ENCODE peak calls at places on chromosomes 2 and 18, in five cellular contexts. One of them, this sample, is unnamed.

GRCh38 chr18:65983750-65984149 is 232.9 kb downstream of the CDH7 start:
- DNase-seq in HuH-7.5: no peak
- DNase-seq in endothelial cell: no peak
- DNase-seq in effector memory CD8-positive, alpha-beta T cell: no peak
- DNase-seq in AG10803: no peak
- DNase-seq in this sample: peak

GRCh38 chr2:39142904-39143617 is 22.2 kb upstream of the SOS1 start:
- DNase-seq in HuH-7.5: no peak
- DNase-seq in effector memory CD8-positive, alpha-beta T cell: no peak
- DNase-seq in AG10803: no peak
- DNase-seq in endothelial cell: no peak
- DNase-seq in this sample: no peak

GRCh38 chr2:54106631-54107454 is 8.6 kb upstream of the ACYP2 start:
- DNase-seq in HuH-7.5: no peak
- DNase-seq in endothelial cell: peak
- DNase-seq in effector memory CD8-positive, alpha-beta T cell: peak
- DNase-seq in AG10803: peak
- DNase-seq in this sample: no peak

GRCh38 chr18:23872701-23873550 is 141.6 kb upstream of the TTC39C start:
- DNase-seq in endothelial cell: no peak
- DNase-seq in AG10803: no peak
- DNase-seq in HuH-7.5: no peak
- DNase-seq in effector memory CD8-positive, alpha-beta T cell: peak
- DNase-seq in this sample: no peak

GRCh38 chr2:11710210-11710609 is 36.2 kb upstream of the LPIN1 start:
- DNase-seq in AG10803: peak
- DNase-seq in HuH-7.5: no peak
- DNase-seq in endothelial cell: no peak
- DNase-seq in effector memory CD8-positive, alpha-beta T cell: no peak
- DNase-seq in this sample: no peak

GRCh38 chr18:37294951-37295350 is 270.6 kb downstream of the CELF4 start:
- DNase-seq in effector memory CD8-positive, alpha-beta T cell: no peak
- DNase-seq in HuH-7.5: no peak
- DNase-seq in AG10803: peak
- DNase-seq in endothelial cell: peak
- DNase-seq in this sample: no peak

GRCh38 chr2:219178377-219179175 is 501 bp downstream of the RETREG2 start:
- DNase-seq in effector memory CD8-positive, alpha-beta T cell: no peak
- DNase-seq in AG10803: peak
- DNase-seq in endothelial cell: peak
- DNase-seq in HuH-7.5: peak
- DNase-seq in this sample: no peak

GRCh38 chr2:8627692-8628085 is 54.2 kb upstream of the ID2 start:
- DNase-seq in AG10803: no peak
- DNase-seq in effector memory CD8-positive, alpha-beta T cell: no peak
- DNase-seq in endothelial cell: no peak
- DNase-seq in HuH-7.5: peak
- DNase-seq in this sample: no peak

GRCh38 chr2:222214885-222215284 is 83.9 kb downstream of the PAX3 start:
- DNase-seq in endothelial cell: no peak
- DNase-seq in HuH-7.5: no peak
- DNase-seq in AG10803: peak
- DNase-seq in effector memory CD8-positive, alpha-beta T cell: no peak
- DNase-seq in this sample: no peak

GRCh38 chr2:33412920-33413319 is 63.5 kb upstream of the RASGRP3 start:
- DNase-seq in endothelial cell: no peak
- DNase-seq in HuH-7.5: peak
- DNase-seq in AG10803: peak
- DNase-seq in effector memory CD8-positive, alpha-beta T cell: no peak
- DNase-seq in this sample: no peak

GRCh38 chr18:25503567-25504081 is 151.7 kb upstream of the ZNF521 start:
- DNase-seq in endothelial cell: peak
- DNase-seq in AG10803: peak
- DNase-seq in HuH-7.5: no peak
- DNase-seq in effector memory CD8-positive, alpha-beta T cell: no peak
- DNase-seq in this sample: peak

GRCh38 chr2:219446689-219447088 is 12.0 kb downstream of the SPEG start:
- DNase-seq in effector memory CD8-positive, alpha-beta T cell: no peak
- DNase-seq in endothelial cell: no peak
- DNase-seq in HuH-7.5: no peak
- DNase-seq in AG10803: no peak
- DNase-seq in this sample: no peak

GRCh38 chr2:177352441-177353070 is 40.0 kb upstream of the AGPS start:
- DNase-seq in endothelial cell: no peak
- DNase-seq in effector memory CD8-positive, alpha-beta T cell: no peak
- DNase-seq in AG10803: no peak
- DNase-seq in HuH-7.5: no peak
- DNase-seq in this sample: no peak

GRCh38 chr2:11498543-11499034 is 32.6 kb upstream of the E2F6 start:
- DNase-seq in endothelial cell: no peak
- DNase-seq in HuH-7.5: no peak
- DNase-seq in effector memory CD8-positive, alpha-beta T cell: no peak
- DNase-seq in AG10803: no peak
- DNase-seq in this sample: no peak

GRCh38 chr2:106562232-106562631 is 75.1 kb downstream of the CD8B2 start:
- DNase-seq in effector memory CD8-positive, alpha-beta T cell: no peak
- DNase-seq in endothelial cell: no peak
- DNase-seq in AG10803: no peak
- DNase-seq in HuH-7.5: no peak
- DNase-seq in this sample: no peak

GRCh38 chr2:30661173-30662107 is 145.8 kb downstream of the CAPN13 start:
- DNase-seq in effector memory CD8-positive, alpha-beta T cell: no peak
- DNase-seq in AG10803: peak
- DNase-seq in HuH-7.5: no peak
- DNase-seq in endothelial cell: no peak
- DNase-seq in this sample: no peak

GRCh38 chr2:177332041-177332991 is 60.3 kb upstream of the AGPS start:
- DNase-seq in endothelial cell: peak
- DNase-seq in effector memory CD8-positive, alpha-beta T cell: peak
- DNase-seq in AG10803: peak
- DNase-seq in HuH-7.5: no peak
- DNase-seq in this sample: peak

GRCh38 chr2:163713534-163714311 is 22.1 kb downstream of the FIGN start:
- DNase-seq in HuH-7.5: no peak
- DNase-seq in effector memory CD8-positive, alpha-beta T cell: no peak
- DNase-seq in AG10803: no peak
- DNase-seq in endothelial cell: no peak
- DNase-seq in this sample: no peak

GRCh38 chr2:72973566-72974435 is 56.5 kb downstream of the EMX1 start:
- DNase-seq in endothelial cell: peak
- DNase-seq in effector memory CD8-positive, alpha-beta T cell: peak
- DNase-seq in AG10803: peak
- DNase-seq in HuH-7.5: peak
- DNase-seq in this sample: peak

GRCh38 chr2:117684919-117685318 is 129.6 kb upstream of the DDX18 start:
- DNase-seq in AG10803: no peak
- DNase-seq in HuH-7.5: no peak
- DNase-seq in endothelial cell: no peak
- DNase-seq in effector memory CD8-positive, alpha-beta T cell: no peak
- DNase-seq in this sample: no peak

This sample was measured in COR-L47.